ENCODE peak calls at places on chromosomes 12 and 14, in six cellular contexts. T, N, F, Q, Y and J are unnamed samples.

GRCh38 chr12:108568653-108569154 is 6.3 kb downstream of the ISCU start:
- DNase-seq in Y (peak), N (no peak), T (peak), F (peak), Q (no peak), J (peak)

GRCh38 chr12:81403348-81403747 is 325.5 kb downstream of the ACSS3 start:
- DNase-seq in Q (no peak), N (no peak), T (no peak), Y (no peak), F (no peak), J (no peak)

GRCh38 chr12:119334459-119335170 is at the start of gene CCDC60:
- DNase-seq in Q (no peak), T (no peak), N (no peak), F (no peak), Y (no peak), J (no peak)

GRCh38 chr14:49306152-49306751 is 279.9 kb downstream of the RPS29 start:
- DNase-seq in Y (no peak), F (no peak), Q (peak), N (peak), T (no peak), J (no peak)

GRCh38 chr14:91889477-91890211 is 22.3 kb upstream of the TC2N start:
- DNase-seq in T (no peak), Q (no peak), N (no peak), F (no peak), Y (no peak), J (no peak)

GRCh38 chr12:114917953-114918352 is 234.0 kb upstream of the TBX3 start:
- DNase-seq in Q (no peak), F (no peak), N (no peak), Y (no peak), T (no peak), J (no peak)

GRCh38 chr12:26032719-26033241 is 74.3 kb downstream of the RASSF8 start:
- DNase-seq in F (no peak), T (no peak), N (peak), Q (no peak), Y (no peak), J (no peak)

GRCh38 chr14:43900173-43900655 is 606.9 kb downstream of the FSCB start:
- DNase-seq in T (no peak), Q (no peak), Y (no peak), F (no peak), N (no peak), J (no peak)

GRCh38 chr12:111063296-111064026 is 143.1 kb upstream of the MYL2 start:
- DNase-seq in N (peak), T (no peak), F (no peak), Y (no peak), Q (no peak), J (no peak)

GRCh38 chr12:13913371-13913770 is 68.0 kb downstream of the GRIN2B start:
- DNase-seq in N (no peak), Y (no peak), T (no peak), Q (no peak), F (no peak), J (no peak)

GRCh38 chr12:111417784-111418593 is 12.3 kb downstream of the SH2B3 start:
- DNase-seq in N (no peak), F (no peak), T (no peak), Y (no peak), Q (no peak), J (no peak)

GRCh38 chr14:65330416-65330815 is 82.1 kb upstream of the FUT8 start:
- DNase-seq in F (no peak), Q (no peak), N (no peak), Y (no peak), T (no peak), J (no peak)